ENCODE peak calls at places on chromosomes 1 and 21, in eight cellular contexts. O is pancreas, V is AG04450, D is IMR-90, G is heart left ventricle, F is neural progenitor cell, M is psoas muscle, S is A549. L is an unnamed sample.

GRCh38 chr1:147241955-147242448 is 482 bp upstream of the CHD1L start:
- DNase-seq in F (no peak), M (no peak), S (no peak), V (no peak), O (no peak), D (no peak), G (no peak), L (no peak)

GRCh38 chr1:39996396-39997004 is 41.6 kb downstream of the MFSD2A start:
- DNase-seq in F (no peak), S (no peak), O (no peak), D (peak), M (no peak), V (no peak), G (no peak), L (no peak)

GRCh38 chr1:118159578-118159977 is 25.4 kb downstream of the SPAG17 start:
- DNase-seq in O (no peak), V (no peak), M (no peak), F (no peak), D (no peak), S (no peak), G (no peak), L (no peak)

GRCh38 chr1:44642255-44642654 is 32.0 kb downstream of the TMEM53 start:
- DNase-seq in G (no peak), V (no peak), O (no peak), S (no peak), M (no peak), F (no peak), D (no peak), L (no peak)

GRCh38 chr21:27132270-27132669 is 165.4 kb upstream of the ADAMTS5 start:
- DNase-seq in G (no peak), M (no peak), S (no peak), V (peak), F (peak), O (no peak), D (peak), L (no peak)

GRCh38 chr21:46346296-46347202 is 22.6 kb downstream of the PCNT start:
- DNase-seq in G (no peak), S (no peak), D (no peak), M (peak), V (no peak), O (no peak), F (no peak), L (no peak)

GRCh38 chr1:155761746-155762400 is 73.0 kb downstream of the DAP3 start:
- DNase-seq in V (no peak), D (no peak), G (no peak), O (no peak), F (no peak), S (no peak), M (no peak), L (no peak)

GRCh38 chr1:55816456-55816794 is 601.3 kb upstream of the USP24 start:
- DNase-seq in V (no peak), O (no peak), M (no peak), S (no peak), F (no peak), G (no peak), D (peak), L (no peak)

GRCh38 chr1:182625716-182626504 is 21.7 kb upstream of the RGS16 start:
- DNase-seq in G (no peak), O (no peak), S (no peak), V (no peak), D (no peak), F (no peak), M (no peak), L (no peak)

GRCh38 chr1:230328342-230329015 is 97.7 kb downstream of the PGBD5 start:
- DNase-seq in F (no peak), V (no peak), G (no peak), S (peak), D (no peak), M (no peak), O (no peak), L (no peak)

GRCh38 chr1:107617456-107617855 is 347.5 kb downstream of the VAV3 start:
- DNase-seq in D (no peak), S (no peak), F (no peak), V (no peak), O (no peak), G (no peak), M (no peak), L (no peak)

DNA sequence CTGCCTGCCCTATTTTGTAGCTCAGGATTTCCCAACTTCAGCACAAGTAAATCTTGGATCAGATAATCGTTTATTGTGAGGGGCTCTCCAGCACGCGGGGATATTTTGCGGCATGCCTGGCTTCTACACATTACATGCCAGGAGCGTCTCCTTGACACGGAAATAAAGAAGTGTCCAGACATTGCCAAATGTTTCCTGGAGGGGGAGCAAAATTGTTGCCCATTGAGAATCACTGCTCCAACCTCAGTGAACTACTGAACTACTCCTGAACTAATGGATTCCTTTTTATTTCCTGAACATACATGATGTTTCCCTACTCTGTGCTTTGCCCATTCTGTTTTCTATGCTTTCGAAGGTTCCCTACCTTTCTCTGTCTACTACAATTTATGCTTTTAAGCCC is 1359.1 kb upstream of the ADGRL2 start:
- DNase-seq in G (no peak), D (no peak), V (no peak), S (peak), F (peak), M (no peak), O (no peak), L (no peak)
- TF ChIP-seq CTCF in G (no peak), D (no peak), V (no peak), S (no peak), F (peak), M (no peak), O (no peak), L (no peak)

GRCh38 chr1:9718006-9718680 is 66.6 kb downstream of the PIK3CD start:
- DNase-seq in F (no peak), G (no peak), S (no peak), M (no peak), V (no peak), O (no peak), D (no peak), L (no peak)
- H3K4me3 ChIP-seq in F (no peak), G (peak), S (no peak), M (no peak), V (no peak), O (no peak), D (no peak), L (peak)

GRCh38 chr1:151352001-151352718 is 5.1 kb upstream of the RFX5 start:
- DNase-seq in S (peak), M (no peak), V (no peak), D (peak), G (no peak), O (no peak), F (no peak), L (no peak)
- H3K27ac ChIP-seq in S (no peak), M (no peak), V (no peak), D (no peak), G (no peak), O (no peak), F (no peak), L (no peak)

GRCh38 chr1:199287632-199288031 is 648.8 kb downstream of the PTPRC start:
- DNase-seq in G (no peak), F (no peak), O (no peak), S (no peak), V (no peak), D (peak), M (no peak), L (no peak)
- TF ChIP-seq CTCF in G (no peak), F (no peak), O (no peak), S (no peak), V (no peak), D (no peak), M (no peak), L (no peak)

DNA sequence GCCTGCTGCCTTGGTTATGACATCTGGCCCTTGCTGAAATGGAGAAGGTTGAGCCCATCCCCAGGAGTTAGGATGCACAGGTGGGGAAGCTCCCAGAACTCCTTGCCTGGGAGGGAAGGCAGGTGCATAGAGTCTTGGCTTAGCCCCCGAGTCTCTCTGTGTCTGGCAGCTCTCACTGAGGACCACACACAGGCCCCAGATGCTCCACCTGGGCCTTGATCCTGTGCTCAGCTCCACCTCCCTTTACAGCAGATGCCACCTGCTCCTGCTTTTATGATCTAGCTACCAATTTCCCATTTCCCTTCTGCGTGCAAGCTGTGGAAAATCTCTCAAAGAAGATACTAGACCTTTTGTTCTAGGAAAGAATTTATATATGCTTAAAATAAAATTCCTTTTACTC is 28.8 kb upstream of the KCNJ6 start:
- DNase-seq in D (no peak), V (no peak), S (no peak), G (no peak), O (no peak), M (no peak), F (no peak), L (no peak)
- H3K4me3 ChIP-seq in D (no peak), V (no peak), S (no peak), G (no peak), O (no peak), M (no peak), F (no peak), L (no peak)

GRCh38 chr1:161083743-161084084 is 5.6 kb downstream of the NECTIN4 start:
- DNase-seq in M (no peak), F (no peak), V (no peak), G (no peak), O (no peak), D (no peak), S (no peak), L (no peak)
- H3K27ac ChIP-seq in M (no peak), F (no peak), V (peak), G (no peak), O (peak), D (no peak), S (peak), L (peak)

DNA sequence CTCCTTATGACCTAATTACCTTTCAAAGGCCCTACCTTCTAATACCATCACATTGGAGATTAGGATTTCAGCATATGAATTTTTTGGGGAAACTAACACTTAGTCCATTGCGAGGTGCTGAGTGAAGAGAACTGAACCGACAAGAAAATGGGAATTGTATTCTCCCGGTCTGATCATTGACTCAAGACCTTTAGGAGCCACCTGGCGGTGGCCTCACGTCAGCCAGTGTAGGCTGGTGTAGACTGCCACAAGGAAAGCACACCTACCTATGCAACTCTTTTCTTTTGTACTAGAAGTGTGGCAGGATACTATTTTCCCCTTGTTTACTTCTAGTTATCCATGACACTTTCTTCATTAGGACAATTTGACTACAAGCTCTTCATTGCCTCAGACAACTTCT is 333.5 kb upstream of the B3GALT2 start:
- DNase-seq in F (peak), M (no peak), D (no peak), G (no peak), S (no peak), O (no peak), V (no peak), L (no peak)
- TF ChIP-seq CTCF in F (no peak), M (no peak), D (no peak), G (no peak), S (no peak), O (no peak), V (no peak), L (no peak)

GRCh38 chr1:38151399-38151798 is 104.8 kb upstream of the POU3F1 start:
- DNase-seq in O (no peak), F (no peak), S (no peak), D (no peak), G (no peak), V (no peak), M (no peak), L (no peak)
- H3K4me3 ChIP-seq in O (no peak), F (no peak), S (no peak), D (no peak), G (no peak), V (no peak), M (no peak), L (no peak)